ENCODE peak calls at places on chromosomes 5 and 9, in six cellular contexts. P is gastrocnemius medialis, L is H1, B is uterus, G is ascending aorta, C is cardiac muscle cell. Q is an unnamed sample.
A peak's percentile ranks its signal among the peaks of the same experiment; 100 is the strongest.

GRCh38 chr9:72622186-72622585 is 100.8 kb downstream of the TMC1 start:
- DNase-seq in P (no peak), L (no peak), B (no peak), G (no peak), C (no peak), Q (no peak)

GRCh38 chr9:116382053-116382452 is 228.5 kb downstream of the PAPPA start:
- DNase-seq in P (no peak), L (no peak), B (no peak), G (no peak), C (no peak), Q (no peak)

GRCh38 chr9:120918931-120919638 is 7.5 kb downstream of the TRAF1 start:
- DNase-seq in P (no peak), L (no peak), B (no peak), G (no peak), C (no peak), Q (no peak)

GRCh38 chr5:15103130-15103529 is 231.6 kb upstream of the ANKH start:
- DNase-seq in P (no peak), L (no peak), B (no peak), G (no peak), C (no peak), Q (no peak)

GRCh38 chr9:85723220-85723619 is 18.5 kb downstream of the AGTPBP1 start:
- DNase-seq in P (no peak), L (peak; percentile 83), B (no peak), G (no peak), C (no peak), Q (no peak)

GRCh38 chr9:136088939-136089696 is 6.0 kb downstream of the NACC2 start:
- DNase-seq in P (peak; percentile 77), L (no peak), B (no peak), G (no peak), C (no peak), Q (no peak)

GRCh38 chr5:169742773-169743296 is 105.8 kb downstream of the DOCK2 start:
- DNase-seq in P (no peak), L (no peak), B (no peak), G (no peak), C (peak; percentile 27), Q (no peak)

GRCh38 chr5:91245871-91246270 is 137.2 kb downstream of the ARRDC3 start:
- DNase-seq in P (no peak), L (no peak), B (no peak), G (no peak), C (peak; percentile 32), Q (no peak)

GRCh38 chr5:150441813-150442698 is 7.5 kb downstream of the RPS14 start:
- DNase-seq in P (peak; percentile 60), L (no peak), B (no peak), G (no peak), C (no peak), Q (no peak)

GRCh38 chr5:36462295-36463021 is 143.9 kb upstream of the SLC1A3 start:
- DNase-seq in P (no peak), L (no peak), B (no peak), G (no peak), C (peak; percentile 46), Q (no peak)

GRCh38 chr9:87109851-87110250 is 162.5 kb upstream of the GAS1 start:
- DNase-seq in P (no peak), L (no peak), B (no peak), G (no peak), C (peak; percentile 53), Q (no peak)

GRCh38 chr5:88883566-88884434 is 816 bp upstream of the MEF2C start:
- DNase-seq in P (peak; percentile 69), L (no peak), B (peak; percentile 83), G (peak; percentile 88), C (peak; percentile 89), Q (peak; percentile 76)

GRCh38 chr5:76582252-76583162 is 40.7 kb downstream of the F2RL2 start:
- DNase-seq in P (no peak), L (no peak), B (no peak), G (no peak), C (peak; percentile 42), Q (no peak)

GRCh38 chr5:16805478-16805877 is 130.6 kb downstream of the MYO10 start:
- DNase-seq in P (no peak), L (no peak), B (no peak), G (no peak), C (no peak), Q (no peak)

GRCh38 chr5:37198066-37198465 is 51.1 kb downstream of the CPLANE1 start:
- DNase-seq in P (no peak), L (no peak), B (no peak), G (no peak), C (no peak), Q (no peak)

GRCh38 chr9:69339620-69340019 is 14.6 kb downstream of the ENTREP1 start:
- DNase-seq in P (no peak), L (no peak), B (no peak), G (no peak), C (no peak), Q (no peak)

GRCh38 chr5:34914671-34915138 is 599 bp downstream of the RAD1 start:
- DNase-seq in P (peak; percentile 30), L (no peak), B (peak; percentile 26), G (no peak), C (peak; percentile 38), Q (peak; percentile 31)

GRCh38 chr9:136713555-136713949 is 1.2 kb downstream of the DIPK1B start:
- DNase-seq in P (no peak), L (no peak), B (no peak), G (no peak), C (no peak), Q (no peak)

GRCh38 chr5:132491368-132492364 is 1.1 kb upstream of the IRF1 start:
- DNase-seq in P (no peak), L (no peak), B (no peak), G (peak; percentile 68), C (no peak), Q (no peak)

GRCh38 chr9:135069556-135070197 is 17.8 kb upstream of the OLFM1 start:
- DNase-seq in P (no peak), L (no peak), B (no peak), G (peak; percentile 47), C (no peak), Q (peak; percentile 50)

GRCh38 chr5:131381011-131381410 is 117.2 kb downstream of the CDC42SE2 start:
- DNase-seq in P (no peak), L (no peak), B (no peak), G (no peak), C (peak; percentile 84), Q (no peak)

GRCh38 chr9:94860678-94861588 is 134.4 kb downstream of the AOPEP start:
- DNase-seq in P (no peak), L (no peak), B (no peak), G (peak; percentile 73), C (peak; percentile 57), Q (no peak)

GRCh38 chr5:126801174-126801991 is 24.4 kb downstream of the LMNB1 start:
- DNase-seq in P (no peak), L (no peak), B (no peak), G (no peak), C (no peak), Q (no peak)

GRCh38 chr9:2344436-2344835 is 277.2 kb upstream of the VLDLR start:
- DNase-seq in P (no peak), L (no peak), B (no peak), G (no peak), C (no peak), Q (no peak)

GRCh38 chr5:129438322-129438721 is 21.8 kb upstream of the ADAMTS19 start:
- DNase-seq in P (no peak), L (no peak), B (no peak), G (no peak), C (no peak), Q (no peak)

GRCh38 chr9:128034821-128035764 is 32.0 kb downstream of the NAIF1 start:
- DNase-seq in P (peak; percentile 74), L (peak; percentile 81), B (peak; percentile 83), G (peak; percentile 81), C (peak; percentile 89), Q (peak; percentile 78)

GRCh38 chr5:142450419-142450818 is 125.6 kb upstream of the SPRY4 start:
- DNase-seq in P (no peak), L (no peak), B (no peak), G (no peak), C (no peak), Q (no peak)
- H3K27ac ChIP-seq in P (no peak overlapping the region), L (no peak overlapping the region), B (no peak overlapping the region), G (no peak overlapping the region), C (no peak overlapping the region), Q (no peak overlapping the region)

DNA sequence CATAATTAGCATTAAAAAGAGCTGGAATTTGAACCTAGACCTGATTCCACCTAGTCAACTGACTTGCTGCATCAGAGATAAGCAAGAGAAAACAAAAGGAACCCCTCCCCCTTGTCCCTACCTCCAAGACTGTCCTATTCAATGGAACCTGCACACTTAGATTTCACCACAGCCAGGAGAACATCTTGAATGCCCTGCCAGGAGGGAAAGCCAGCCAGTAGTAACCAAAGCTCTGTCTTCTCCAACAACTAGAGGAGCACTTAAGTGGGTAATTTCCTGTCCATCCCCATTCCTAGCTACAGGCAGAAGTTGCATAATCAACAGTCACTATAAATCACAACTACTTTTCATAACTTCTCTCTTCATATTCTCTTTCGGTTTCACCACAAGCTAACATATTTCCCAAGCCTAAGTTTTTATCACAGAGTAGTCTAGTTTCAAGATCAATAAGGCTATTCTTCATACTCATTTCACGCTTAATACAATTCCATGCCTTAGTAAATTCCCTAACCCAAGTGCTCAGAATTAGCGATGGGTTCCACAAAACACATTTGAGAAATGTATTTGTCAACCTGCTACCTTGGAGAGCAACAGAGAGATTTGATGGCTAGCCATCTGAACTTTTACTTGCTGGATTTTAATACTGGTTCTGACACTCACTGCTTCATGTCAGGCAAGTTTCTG is 2.2 kb downstream of the DENND1A start:
- DNase-seq in P (peak; percentile 19), L (no peak), B (no peak), G (no peak), C (peak; percentile 68), Q (no peak)
- H3K4me1 ChIP-seq in P (peaks cover 35% of the 10 kb centered on the region), L (peaks cover 25% of the 10 kb centered on the region), B (peaks cover 10% of the 10 kb centered on the region), G (peaks cover 6% of the 10 kb centered on the region), C (peaks cover 22% of the 10 kb centered on the region), Q (peaks cover 19% of the 10 kb centered on the region)

DNA sequence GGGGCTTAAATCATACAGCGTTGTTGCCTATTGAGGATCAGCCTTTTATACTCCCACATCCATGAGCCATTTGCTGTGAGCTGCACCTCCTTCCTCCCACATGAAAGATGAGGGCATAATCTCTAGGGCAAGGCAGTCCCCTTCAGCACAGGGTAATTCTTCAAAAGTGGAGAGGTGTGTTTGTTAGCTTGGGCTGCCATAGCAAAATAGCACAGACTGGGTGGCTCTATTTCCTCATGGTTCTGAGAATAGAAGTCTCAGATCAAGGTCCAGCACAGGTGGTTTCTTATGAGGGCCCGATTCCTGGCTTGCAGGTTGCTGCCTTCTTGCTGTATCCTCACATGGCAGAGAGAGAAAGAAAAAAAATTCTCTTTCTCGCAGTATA is 121.8 kb upstream of the SLC12A2 start:
- DNase-seq in P (no peak), L (no peak), B (no peak), G (no peak), C (no peak), Q (no peak)
- H3K27ac ChIP-seq in P (peak overlapping the region; percentile 52), L (no peak overlapping the region), B (no peak overlapping the region), G (no peak overlapping the region), C (no peak overlapping the region), Q (no peak overlapping the region)

DNA sequence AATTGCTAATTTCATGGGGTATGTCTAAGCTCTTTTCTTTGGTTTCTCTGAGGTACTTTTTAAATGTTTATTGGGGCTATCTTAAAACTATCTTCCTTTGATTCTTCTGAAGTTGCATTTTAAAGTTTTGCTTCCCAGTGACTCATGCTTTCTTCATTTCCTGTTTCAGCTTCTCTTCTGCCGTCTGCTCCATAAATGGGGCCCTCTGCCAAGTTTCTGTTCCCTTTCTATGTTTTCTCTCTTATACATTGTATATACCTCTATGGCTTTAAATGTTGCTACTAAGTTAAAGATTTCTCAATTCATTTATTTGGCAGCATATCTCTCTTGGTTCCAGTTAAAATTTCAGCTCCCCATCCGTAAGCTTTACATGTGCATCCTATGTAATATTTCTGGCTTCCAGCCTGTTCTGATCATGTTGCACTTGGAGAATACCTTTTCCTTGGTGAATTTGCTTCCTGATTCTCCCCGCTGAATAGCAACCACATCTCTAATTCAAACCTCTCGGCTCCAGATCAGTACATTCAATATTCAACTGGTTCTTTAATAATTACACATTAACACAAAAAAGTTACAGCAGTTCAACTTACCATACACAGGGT is 125.3 kb downstream of the ST8SIA4 start:
- DNase-seq in P (no peak), L (no peak), B (no peak), G (no peak), C (peak; percentile 88), Q (no peak)
- H3K4me1 ChIP-seq in P (no peaks in the 10 kb centered on the region), L (peaks cover 2% of the 10 kb centered on the region), B (no peaks in the 10 kb centered on the region), G (no peaks in the 10 kb centered on the region), C (no peaks in the 10 kb centered on the region), Q (no peaks in the 10 kb centered on the region)

Q was measured in tibial artery.